ENCODE peak calls at places on chromosomes 5 and 9, in eight cellular contexts. Z, V, L, A, M, Y, B and W are unnamed samples.

GRCh38 chr9:64773491-64773931 is 511.5 kb downstream of the FOXD4L5 start:
- DNase-seq in Z (no peak), V (no peak), L (no peak), A (no peak), M (peak), Y (no peak), B (peak), W (no peak)

GRCh38 chr9:4228606-4229005 is 71.3 kb downstream of the GLIS3 start:
- DNase-seq in Z (no peak), V (no peak), L (no peak), A (no peak), M (no peak), Y (no peak), B (peak), W (no peak)

GRCh38 chr9:95032580-95033298 is 284.8 kb downstream of the FANCC start:
- DNase-seq in Z (no peak), V (no peak), L (no peak), A (no peak), M (no peak), Y (no peak), B (no peak), W (no peak)

GRCh38 chr9:126554292-126554691 is 59.4 kb upstream of the LMX1B start:
- DNase-seq in Z (no peak), V (peak), L (no peak), A (no peak), M (no peak), Y (no peak), B (no peak), W (no peak)

GRCh38 chr5:172505840-172506638 is 51.7 kb upstream of the SH3PXD2B start:
- DNase-seq in Z (no peak), V (peak), L (no peak), A (peak), M (peak), Y (no peak), B (no peak), W (no peak)

GRCh38 chr5:106727071-106727470 is 943.7 kb downstream of the EFNA5 start:
- DNase-seq in Z (no peak), V (no peak), L (no peak), A (no peak), M (no peak), Y (no peak), B (no peak), W (no peak)

GRCh38 chr9:113649855-113650206 is 186.3 kb downstream of the RGS3 start:
- DNase-seq in Z (no peak), V (no peak), L (no peak), A (no peak), M (no peak), Y (no peak), B (no peak), W (no peak)

GRCh38 chr9:15889555-15889954 is 336.7 kb downstream of the CCDC171 start:
- DNase-seq in Z (no peak), V (no peak), L (no peak), A (no peak), M (no peak), Y (no peak), B (no peak), W (no peak)

GRCh38 chr5:138878437-138879235 is 3.5 kb upstream of the LRRTM2 start:
- DNase-seq in Z (no peak), V (no peak), L (no peak), A (no peak), M (no peak), Y (no peak), B (no peak), W (no peak)

GRCh38 chr5:96247097-96247675 is 185.9 kb downstream of the PCSK1 start:
- DNase-seq in Z (no peak), V (no peak), L (no peak), A (no peak), M (no peak), Y (no peak), B (no peak), W (peak)

GRCh38 chr5:123182072-123182471 is 93.0 kb downstream of the PRDM6 start:
- DNase-seq in Z (no peak), V (no peak), L (no peak), A (no peak), M (no peak), Y (no peak), B (no peak), W (no peak)

GRCh38 chr5:170278611-170279500 is 18.7 kb downstream of the LCP2 start:
- DNase-seq in Z (peak), V (peak), L (no peak), A (no peak), M (no peak), Y (peak), B (no peak), W (peak)

GRCh38 chr5:54760182-54760935 is 225.0 kb downstream of the ESM1 start:
- DNase-seq in Z (no peak), V (no peak), L (no peak), A (no peak), M (peak), Y (no peak), B (no peak), W (no peak)

GRCh38 chr5:553874-554273 is 29.6 kb upstream of the SLC9A3 start:
- DNase-seq in Z (no peak), V (no peak), L (peak), A (no peak), M (no peak), Y (no peak), B (no peak), W (peak)

GRCh38 chr9:34379334-34380033 is 2.8 kb upstream of the MYORG start:
- DNase-seq in Z (peak), V (peak), L (peak), A (peak), M (peak), Y (peak), B (peak), W (peak)

GRCh38 chr5:148179234-148179824 is 11.0 kb downstream of the SPINK14 start:
- DNase-seq in Z (no peak), V (no peak), L (peak), A (no peak), M (no peak), Y (peak), B (peak), W (no peak)

GRCh38 chr5:1241509-1242080 is 16.4 kb downstream of the SLC6A18 start:
- DNase-seq in Z (no peak), V (no peak), L (no peak), A (no peak), M (no peak), Y (no peak), B (no peak), W (no peak)

GRCh38 chr5:89936576-89936975 is 473.0 kb downstream of the CETN3 start:
- DNase-seq in Z (no peak), V (no peak), L (no peak), A (no peak), M (no peak), Y (no peak), B (no peak), W (no peak)

GRCh38 chr9:72726951-72727350 is 205.5 kb downstream of the TMC1 start:
- DNase-seq in Z (no peak), V (no peak), L (no peak), A (no peak), M (no peak), Y (no peak), B (no peak), W (no peak)

GRCh38 chr9:90953200-90953599 is 151.6 kb downstream of the SYK start:
- DNase-seq in Z (no peak), V (no peak), L (no peak), A (no peak), M (no peak), Y (no peak), B (no peak), W (no peak)

GRCh38 chr9:2231831-2232230 is 216.7 kb downstream of the SMARCA2 start:
- DNase-seq in Z (no peak), V (no peak), L (no peak), A (no peak), M (no peak), Y (no peak), B (no peak), W (no peak)

GRCh38 chr5:6623941-6624340 is 8.9 kb downstream of the NSUN2 start:
- DNase-seq in Z (no peak), V (no peak), L (no peak), A (no peak), M (no peak), Y (no peak), B (no peak), W (no peak)

GRCh38 chr5:145479862-145480261 is 355.3 kb downstream of the PRELID2 start:
- DNase-seq in Z (no peak), V (no peak), L (no peak), A (no peak), M (no peak), Y (no peak), B (no peak), W (no peak)

GRCh38 chr5:160926428-160926827 is 74.4 kb upstream of the ATP10B start:
- DNase-seq in Z (no peak), V (no peak), L (no peak), A (no peak), M (no peak), Y (no peak), B (no peak), W (peak)

GRCh38 chr9:1100945-1101344 is 50.8 kb downstream of the DMRT2 start:
- DNase-seq in Z (no peak), V (no peak), L (no peak), A (peak), M (no peak), Y (no peak), B (peak), W (peak)

GRCh38 chr5:120942551-120942950 is 478.5 kb downstream of the PRR16 start:
- DNase-seq in Z (no peak), V (no peak), L (no peak), A (no peak), M (no peak), Y (no peak), B (no peak), W (no peak)

DNA sequence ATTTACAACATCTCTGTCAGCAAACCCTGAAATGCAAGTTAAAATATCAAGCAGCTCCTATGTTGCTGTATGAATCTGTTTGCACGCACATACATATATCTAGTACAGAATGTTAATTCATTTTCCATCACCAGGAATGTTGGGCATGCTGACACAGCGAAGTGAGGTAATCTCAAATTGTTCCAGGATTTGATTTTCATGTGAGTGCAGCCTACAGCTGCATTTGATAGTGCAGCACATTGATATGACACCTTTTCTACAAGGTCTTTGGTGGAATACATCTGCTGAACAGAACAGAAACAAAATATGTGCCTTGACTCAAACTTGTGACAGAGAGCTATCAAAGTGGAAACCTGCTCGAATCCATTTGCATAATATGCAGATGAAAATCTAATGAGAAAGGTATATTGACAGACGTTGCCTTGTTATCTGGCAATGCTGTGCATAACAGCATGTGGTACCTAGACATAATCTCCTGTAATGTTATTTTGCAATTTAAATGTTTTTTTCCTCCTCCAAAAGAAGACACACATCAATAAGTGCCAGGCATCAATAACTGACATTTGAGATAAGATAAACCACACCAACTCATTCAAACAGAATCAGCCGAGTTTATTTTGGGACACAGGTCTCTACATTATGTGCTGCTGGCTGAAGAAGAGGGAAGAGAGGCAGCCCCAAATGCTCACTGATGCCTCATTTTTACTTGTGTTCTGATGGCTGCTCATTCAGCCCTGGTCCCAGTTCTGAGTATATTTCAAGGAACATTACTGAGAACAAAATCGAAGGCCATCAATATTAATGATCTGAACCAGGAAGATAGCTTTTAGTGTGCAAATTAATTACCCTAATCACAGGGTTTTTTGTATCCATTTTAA is 512.2 kb downstream of the ZNF608 start:
- DNase-seq in Z (no peak), V (no peak), L (no peak), A (no peak), M (no peak), Y (no peak), B (peak), W (no peak)
- TF ChIP-seq POLR2AphosphoS5 in Z (no peak), V (no peak), L (no peak), A (no peak), M (no peak), Y (no peak), B (no peak), W (no peak)

GRCh38 chr9:35771943-35772342 is 17.9 kb upstream of the MSMP start:
- DNase-seq in Z (no peak), V (no peak), L (no peak), A (no peak), M (no peak), Y (no peak), B (no peak), W (no peak)
- TF ChIP-seq POLR2AphosphoS5 in Z (no peak), V (no peak), L (no peak), A (no peak), M (no peak), Y (no peak), B (no peak), W (no peak)

GRCh38 chr5:181235323-181235688 is 8.4 kb downstream of the RACK1 start:
- DNase-seq in Z (no peak), V (no peak), L (no peak), A (no peak), M (no peak), Y (no peak), B (peak), W (no peak)
- TF ChIP-seq POLR2AphosphoS5 in Z (no peak), V (no peak), L (no peak), A (no peak), M (no peak), Y (no peak), B (no peak), W (no peak)

GRCh38 chr5:116448869-116449453 is 125.7 kb downstream of the SEMA6A start:
- DNase-seq in Z (no peak), V (no peak), L (no peak), A (no peak), M (no peak), Y (no peak), B (no peak), W (no peak)
- TF ChIP-seq POLR2AphosphoS5 in Z (no peak), V (no peak), L (no peak), A (no peak), M (no peak), Y (no peak), B (no peak), W (no peak)

DNA sequence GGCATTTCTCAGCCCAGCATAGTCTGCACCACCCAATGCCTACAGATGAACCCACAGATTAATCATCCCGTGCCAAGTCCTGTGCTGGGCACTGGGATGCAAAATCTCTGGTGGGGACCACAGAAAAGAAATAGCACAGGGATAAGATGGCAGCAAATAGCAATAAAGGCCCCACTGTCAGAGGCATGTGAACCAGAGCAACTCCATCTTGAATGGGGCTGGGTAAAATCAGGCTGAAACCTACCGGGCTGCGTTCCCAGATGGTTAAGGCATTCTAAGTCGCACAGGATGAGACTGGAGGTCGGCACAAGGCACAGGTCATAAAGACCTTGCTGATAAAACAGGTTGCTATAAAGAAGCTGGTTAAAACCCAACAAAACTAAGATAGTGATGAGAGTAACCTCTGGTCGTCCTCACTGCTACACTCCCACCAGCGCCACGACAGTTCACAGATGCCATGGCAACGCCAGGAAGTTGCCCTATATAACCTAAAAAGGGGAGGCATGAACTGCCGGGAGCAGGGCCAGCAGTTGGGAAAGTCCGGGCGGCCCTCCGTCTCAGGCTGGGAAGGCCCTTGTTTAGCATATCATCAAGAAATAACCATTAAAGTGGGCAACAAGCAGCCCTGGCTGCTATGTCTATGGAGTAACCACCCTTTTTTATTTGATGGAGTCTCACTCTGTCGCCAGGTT is 65.2 kb downstream of the C9orf50 start:
- DNase-seq in Z (no peak), V (no peak), L (no peak), A (no peak), M (no peak), Y (no peak), B (no peak), W (no peak)
- TF ChIP-seq POLR2AphosphoS5 in Z (no peak), V (no peak), L (no peak), A (no peak), M (no peak), Y (no peak), B (no peak), W (no peak)